ENCODE peak calls at places on chromosomes 12 and 14, in eight cellular contexts. P is kidney epithelial cell, G is left ventricle myocardium inferior, R is GM12865, U is uterus, H is HCT116, I is endodermal cell, L is fibroblast of lung. F is an unnamed sample.

GRCh38 chr14:80955434-80955939 is at the start of gene TSHR:
- DNase-seq in P (no peak), H (no peak), G (no peak), L (no peak), U (no peak), I (peak; percentile 75), R (no peak), F (peak; percentile 24)

GRCh38 chr12:121968880-121969279 is 50.5 kb downstream of the CFAP251 start:
- DNase-seq in R (no peak), G (peak; percentile 24), I (peak; percentile 45), U (no peak), P (no peak), L (no peak), H (no peak), F (no peak)

GRCh38 chr14:28661171-28661772 is 105.3 kb upstream of the FOXG1 start:
- DNase-seq in R (no peak), H (no peak), I (peak; percentile 76), L (peak; percentile 63), P (peak; percentile 91), U (no peak), G (no peak), F (peak; percentile 92)

GRCh38 chr12:162467-163307 is 51.3 kb downstream of the SLC6A12 start:
- DNase-seq in U (no peak), G (no peak), P (no peak), R (peak; percentile 25), H (no peak), I (peak; percentile 71), L (no peak), F (no peak)

GRCh38 chr14:68627868-68628604 is 164.8 kb downstream of the ZFP36L1 start:
- DNase-seq in I (peak; percentile 92), G (peak; percentile 60), U (no peak), P (no peak), H (peak; percentile 29), L (no peak), R (peak; percentile 64), F (peak; percentile 44)

GRCh38 chr14:39467889-39468524 is 35.8 kb upstream of the FBXO33 start:
- DNase-seq in P (no peak), R (peak; percentile 82), I (peak; percentile 88), L (peak; percentile 32), G (no peak), H (peak; percentile 55), U (no peak), F (peak; percentile 39)

GRCh38 chr12:1122803-1123202 is 131.8 kb downstream of the ERC1 start:
- DNase-seq in U (no peak), L (no peak), I (no peak), H (no peak), G (no peak), P (no peak), R (no peak), F (no peak)

GRCh38 chr12:108826115-108826806 is 31.1 kb downstream of the SSH1 start:
- DNase-seq in R (no peak), G (peak; percentile 57), P (peak; percentile 90), U (peak; percentile 63), L (peak; percentile 95), H (no peak), I (no peak), F (peak; percentile 97)

GRCh38 chr12:116400671-116401357 is 123.3 kb upstream of the MED13L start:
- DNase-seq in L (no peak), P (no peak), R (no peak), I (no peak), G (no peak), H (no peak), U (no peak), F (no peak)

GRCh38 chr12:3130053-3130805 is 53.0 kb downstream of the TSPAN9 start:
- DNase-seq in U (no peak), R (no peak), L (peak; percentile 14), G (peak; percentile 46), P (no peak), H (no peak), I (no peak), F (no peak)

GRCh38 chr14:32744811-32745445 is 193.8 kb upstream of the NPAS3 start:
- DNase-seq in L (no peak), H (no peak), P (no peak), I (no peak), U (no peak), R (no peak), G (no peak), F (no peak)

GRCh38 chr14:101869217-101869616 is 95.2 kb upstream of the DYNC1H1 start:
- DNase-seq in H (no peak), G (no peak), U (no peak), I (no peak), P (no peak), L (no peak), R (no peak), F (no peak)

GRCh38 chr14:92649066-92649465 is 99.4 kb downstream of the LGMN start:
- DNase-seq in U (no peak), R (no peak), H (no peak), L (no peak), G (no peak), I (no peak), P (no peak), F (no peak)

GRCh38 chr12:13195848-13196301 is 651 bp upstream of the EMP1 start:
- DNase-seq in P (no peak), U (peak; percentile 50), L (peak; percentile 54), I (no peak), H (no peak), R (no peak), G (no peak), F (no peak)

GRCh38 chr12:13192719-13193118 is 3.8 kb upstream of the EMP1 start:
- DNase-seq in G (no peak), U (no peak), I (no peak), L (no peak), R (no peak), H (no peak), P (no peak), F (no peak)

GRCh38 chr12:13195244-13195643 is 1.3 kb upstream of the EMP1 start:
- DNase-seq in U (no peak), L (no peak), P (no peak), G (no peak), I (no peak), R (no peak), H (no peak), F (no peak)

GRCh38 chr12:13194462-13195110 is 1.9 kb upstream of the EMP1 start:
- DNase-seq in P (no peak), I (no peak), R (no peak), H (no peak), U (peak; percentile 56), G (no peak), L (no peak), F (no peak)

DNA sequence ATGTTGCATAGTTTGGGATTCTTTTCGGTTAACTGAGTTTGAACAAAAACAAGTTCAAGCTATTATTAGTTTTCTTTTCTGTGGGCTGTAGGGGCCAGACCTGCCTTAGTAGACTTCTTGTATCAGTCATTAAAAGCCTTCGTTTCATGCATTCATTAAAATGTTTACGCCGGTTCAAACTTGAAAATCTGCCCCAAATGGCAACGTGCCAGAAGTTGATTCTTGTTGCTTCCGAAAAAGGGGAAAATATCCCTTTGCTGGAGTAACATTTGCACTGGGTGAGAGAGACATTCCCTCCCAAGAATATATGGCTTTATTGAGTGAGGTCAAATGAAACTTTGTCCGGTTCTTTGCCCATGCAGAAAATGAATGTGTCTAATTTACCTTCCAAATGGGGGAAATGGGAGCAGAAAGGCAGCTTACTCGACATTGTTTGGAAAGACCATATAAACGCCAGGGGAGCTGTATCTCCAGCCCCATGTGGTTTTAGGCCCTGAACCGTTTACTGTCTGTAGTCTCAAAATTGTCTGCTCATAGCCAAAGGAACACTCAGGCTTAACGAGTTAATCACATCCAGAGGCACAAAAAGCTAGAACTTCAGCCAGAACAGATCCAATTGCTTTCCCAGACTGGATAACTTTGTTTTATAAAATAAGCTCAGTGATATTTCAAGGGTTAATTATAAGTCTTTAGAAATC is 3.0 kb upstream of the EMP1 start:
- DNase-seq in P (no peak), I (no peak), R (no peak), G (no peak), L (no peak), U (no peak), H (no peak), F (no peak)
- TF ChIP-seq CTCF in P (no peak), I (no peak), R (no peak), G (no peak), L (no peak), U (no peak), H (no peak), F (no peak)

DNA sequence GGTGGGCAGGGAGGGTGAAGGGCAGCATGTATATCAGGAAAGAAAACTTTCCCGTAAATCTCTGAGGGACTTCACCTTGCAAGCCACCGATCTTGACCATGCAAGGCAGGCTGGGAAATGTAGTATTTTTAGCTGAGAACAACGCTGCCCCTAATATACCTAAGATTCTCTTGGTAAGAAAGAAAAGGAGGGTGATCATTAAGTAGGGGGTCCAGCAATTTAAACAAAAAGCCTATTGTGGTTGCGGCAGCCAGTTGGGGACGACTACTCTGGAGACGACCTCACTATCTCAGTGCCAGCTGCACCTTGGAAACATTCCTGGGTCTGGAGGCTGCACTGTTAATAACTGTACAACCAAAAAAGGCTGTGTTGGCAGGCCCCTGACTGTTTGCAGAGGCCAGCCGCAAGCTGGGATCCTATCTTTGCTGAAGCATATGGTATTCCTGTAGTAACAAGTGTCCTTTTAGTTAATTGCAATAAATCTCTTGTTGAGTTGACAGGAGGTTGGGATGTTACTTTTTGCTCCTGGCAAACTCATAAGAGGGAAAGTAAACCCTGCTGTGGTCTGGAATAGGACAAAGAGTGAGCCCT is 6.4 kb downstream of the APOLD1 start:
- DNase-seq in I (no peak), H (no peak), U (no peak), R (no peak), P (no peak), G (peak; percentile 23), L (no peak), F (peak; percentile 40)
- H3K4me3 ChIP-seq in I (no peak overlapping the region), H (no peak overlapping the region), U (peak overlapping the region; percentile 16), R (no peak overlapping the region), P (no peak overlapping the region), G (peak overlapping the region; percentile 51), L (no peak overlapping the region), F (no peak overlapping the region)

GRCh38 chr12:7042847-7043246 is 17.7 kb upstream of the C1S start:
- DNase-seq in P (no peak), U (no peak), G (no peak), I (no peak), L (peak; percentile 62), R (peak; percentile 17), H (peak; percentile 56), F (peak; percentile 64)
- TF ChIP-seq CTCF in P (no peak), U (peak; percentile 31), G (peak; percentile 60), I (peak; percentile 89), L (peak; percentile 30), R (no peak), H (peak; percentile 89), F (peak; percentile 50)

GRCh38 chr12:8028267-8028666 is 4.2 kb upstream of the FOXJ2 start:
- DNase-seq in I (no peak), G (no peak), P (no peak), H (no peak), U (no peak), L (no peak), R (no peak), F (no peak)

GRCh38 chr12:8026282-8026637 is 6.3 kb upstream of the FOXJ2 start:
- DNase-seq in I (no peak), R (no peak), L (no peak), H (no peak), U (no peak), P (no peak), G (no peak), F (no peak)

GRCh38 chr12:8031872-8032241 is 659 bp upstream of the FOXJ2 start:
- DNase-seq in H (no peak), R (no peak), G (no peak), P (no peak), U (no peak), I (no peak), L (peak; percentile 23), F (peak; percentile 12)

GRCh38 chr12:8030189-8030588 is 2.3 kb upstream of the FOXJ2 start:
- DNase-seq in I (no peak), H (no peak), U (no peak), P (no peak), G (no peak), L (no peak), R (no peak), F (no peak)

GRCh38 chr12:8027856-8028255 is 4.7 kb upstream of the FOXJ2 start:
- DNase-seq in P (no peak), R (no peak), I (no peak), L (no peak), H (no peak), G (no peak), U (no peak), F (no peak)
- H3K4me3 ChIP-seq in P (no peak overlapping the region), R (peak overlapping the region; percentile 91), I (peak overlapping the region; percentile 87), L (no peak overlapping the region), H (peak overlapping the region; percentile 62), G (peak overlapping the region; percentile 81), U (no peak overlapping the region), F (no peak overlapping the region)

F was measured in cardiac fibroblast.